ENCODE peak calls at places on chromosomes 13 and 19, in four cellular contexts. One of them, this sample, is unnamed.

GRCh38 chr13:30431269-30431950 is 9.1 kb downstream of the UBE2L5 start:
- DNase-seq in OCI-LY7: no peak
- DNase-seq in left lung: no peak
- DNase-seq in fibroblast of villous mesenchyme: no peak
- DNase-seq in this sample: no peak

GRCh38 chr13:110560606-110561334 is 752 bp downstream of the RAB20 start:
- DNase-seq in OCI-LY7: no peak
- DNase-seq in left lung: no peak
- DNase-seq in fibroblast of villous mesenchyme: peak
- DNase-seq in this sample: no peak

GRCh38 chr13:106626473-106626872 is 58.5 kb upstream of the ARGLU1 start:
- DNase-seq in OCI-LY7: no peak
- DNase-seq in left lung: no peak
- DNase-seq in fibroblast of villous mesenchyme: no peak
- DNase-seq in this sample: no peak

GRCh38 chr19:48963371-48964204 is 1.5 kb upstream of the FTL start:
- DNase-seq in OCI-LY7: no peak
- DNase-seq in left lung: peak
- DNase-seq in fibroblast of villous mesenchyme: peak
- DNase-seq in this sample: peak

GRCh38 chr19:51830263-51830662 is 35.3 kb downstream of the FPR3 start:
- DNase-seq in OCI-LY7: peak
- DNase-seq in left lung: no peak
- DNase-seq in fibroblast of villous mesenchyme: peak
- DNase-seq in this sample: no peak

GRCh38 chr19:19538077-19538764 is at the start of gene CILP2:
- DNase-seq in OCI-LY7: peak
- DNase-seq in left lung: no peak
- DNase-seq in fibroblast of villous mesenchyme: no peak
- DNase-seq in this sample: no peak

GRCh38 chr13:29893438-29893837 is 43.0 kb upstream of the UBL3 start:
- DNase-seq in OCI-LY7: no peak
- DNase-seq in left lung: no peak
- DNase-seq in fibroblast of villous mesenchyme: no peak
- DNase-seq in this sample: no peak

GRCh38 chr19:16338470-16339360 is 14.1 kb downstream of the KLF2 start:
- DNase-seq in OCI-LY7: peak
- DNase-seq in left lung: peak
- DNase-seq in fibroblast of villous mesenchyme: peak
- DNase-seq in this sample: no peak

GRCh38 chr19:280541-281007 is 10.6 kb downstream of the PLPP2 start:
- DNase-seq in OCI-LY7: no peak
- DNase-seq in left lung: no peak
- DNase-seq in fibroblast of villous mesenchyme: no peak
- DNase-seq in this sample: no peak

GRCh38 chr19:15432018-15432494 is 13.3 kb upstream of the AKAP8L start:
- DNase-seq in OCI-LY7: peak
- DNase-seq in left lung: no peak
- DNase-seq in fibroblast of villous mesenchyme: no peak
- DNase-seq in this sample: no peak

GRCh38 chr19:38952395-38953165 is 21.8 kb downstream of the MRPS12 start:
- DNase-seq in OCI-LY7: peak
- DNase-seq in left lung: no peak
- DNase-seq in fibroblast of villous mesenchyme: no peak
- DNase-seq in this sample: no peak
- TF ChIP-seq CTCF in OCI-LY7: peak
- TF ChIP-seq CTCF in left lung: no peak
- TF ChIP-seq CTCF in fibroblast of villous mesenchyme: peak
- TF ChIP-seq CTCF in this sample: peak

DNA sequence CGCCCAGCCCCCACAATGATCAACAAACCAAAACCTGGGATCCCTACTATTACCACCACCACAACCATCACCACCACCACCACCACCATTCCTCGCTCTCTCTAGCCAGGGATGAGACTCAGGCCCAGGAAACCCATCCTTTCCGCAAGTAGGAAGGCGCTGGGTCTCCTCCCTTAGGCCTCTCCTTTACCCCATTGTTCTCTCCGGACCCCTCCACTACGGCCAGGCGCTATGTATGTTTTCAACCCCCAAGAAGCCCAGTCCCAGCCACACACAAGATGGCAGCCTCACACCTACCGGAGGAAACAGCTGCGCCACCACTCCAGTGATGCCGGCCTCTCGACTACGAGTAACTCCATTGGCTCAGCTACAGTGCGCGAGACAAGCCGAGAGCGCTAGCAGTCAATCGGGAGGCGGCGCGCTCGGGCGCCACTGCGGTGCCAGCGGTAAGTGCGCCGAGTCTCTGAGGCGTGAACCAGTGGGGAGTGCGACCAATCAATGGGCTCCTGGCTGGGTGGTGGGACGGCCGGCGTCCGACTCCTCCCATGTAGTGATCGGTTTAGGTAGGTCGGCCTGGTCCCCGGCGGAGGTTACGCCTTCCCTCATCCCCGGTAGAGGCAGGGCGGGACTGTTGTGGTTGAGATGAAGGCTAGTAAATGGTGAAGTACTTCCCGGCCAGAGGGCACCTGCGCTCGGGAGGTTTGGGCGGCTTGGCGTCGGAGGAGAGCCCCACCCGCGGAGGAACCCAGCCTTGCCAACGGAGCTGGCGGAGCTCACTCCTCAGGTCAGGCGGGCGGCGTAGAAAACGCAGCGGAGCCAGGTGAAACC is at the start of the genes CAB39L and SETDB2:
- DNase-seq in OCI-LY7: peak
- DNase-seq in left lung: peak
- DNase-seq in fibroblast of villous mesenchyme: peak
- DNase-seq in this sample: peak
- TF ChIP-seq CTCF in OCI-LY7: peak
- TF ChIP-seq CTCF in left lung: peak
- TF ChIP-seq CTCF in fibroblast of villous mesenchyme: peak
- TF ChIP-seq CTCF in this sample: peak

GRCh38 chr19:37313335-37313627 is 57.6 kb upstream of the ZNF527 start:
- DNase-seq in OCI-LY7: no peak
- DNase-seq in left lung: no peak
- DNase-seq in fibroblast of villous mesenchyme: no peak
- DNase-seq in this sample: no peak

GRCh38 chr19:37304190-37304883 is 66.6 kb upstream of the ZNF527 start:
- DNase-seq in OCI-LY7: no peak
- DNase-seq in left lung: no peak
- DNase-seq in fibroblast of villous mesenchyme: no peak
- DNase-seq in this sample: peak

GRCh38 chr19:37304884-37305255 is 66.0 kb upstream of the ZNF527 start:
- DNase-seq in OCI-LY7: no peak
- DNase-seq in left lung: no peak
- DNase-seq in fibroblast of villous mesenchyme: no peak
- DNase-seq in this sample: no peak

GRCh38 chr19:37306383-37306963 is 64.4 kb upstream of the ZNF527 start:
- DNase-seq in OCI-LY7: no peak
- DNase-seq in left lung: no peak
- DNase-seq in fibroblast of villous mesenchyme: no peak
- DNase-seq in this sample: no peak

GRCh38 chr19:37309834-37310575 is 60.9 kb upstream of the ZNF527 start:
- DNase-seq in OCI-LY7: peak
- DNase-seq in left lung: no peak
- DNase-seq in fibroblast of villous mesenchyme: no peak
- DNase-seq in this sample: no peak
- TF ChIP-seq CTCF in OCI-LY7: peak
- TF ChIP-seq CTCF in left lung: no peak
- TF ChIP-seq CTCF in fibroblast of villous mesenchyme: peak
- TF ChIP-seq CTCF in this sample: peak

GRCh38 chr19:54262470-54262869 is 5.4 kb upstream of the LILRB5 start:
- DNase-seq in OCI-LY7: no peak
- DNase-seq in left lung: no peak
- DNase-seq in fibroblast of villous mesenchyme: no peak
- DNase-seq in this sample: no peak

GRCh38 chr19:54271106-54271505 is 9.8 kb downstream of the LILRB2 start:
- DNase-seq in OCI-LY7: no peak
- DNase-seq in left lung: peak
- DNase-seq in fibroblast of villous mesenchyme: no peak
- DNase-seq in this sample: no peak

GRCh38 chr19:54262066-54262465 is 5.0 kb upstream of the LILRB5 start:
- DNase-seq in OCI-LY7: no peak
- DNase-seq in left lung: no peak
- DNase-seq in fibroblast of villous mesenchyme: no peak
- DNase-seq in this sample: no peak

DNA sequence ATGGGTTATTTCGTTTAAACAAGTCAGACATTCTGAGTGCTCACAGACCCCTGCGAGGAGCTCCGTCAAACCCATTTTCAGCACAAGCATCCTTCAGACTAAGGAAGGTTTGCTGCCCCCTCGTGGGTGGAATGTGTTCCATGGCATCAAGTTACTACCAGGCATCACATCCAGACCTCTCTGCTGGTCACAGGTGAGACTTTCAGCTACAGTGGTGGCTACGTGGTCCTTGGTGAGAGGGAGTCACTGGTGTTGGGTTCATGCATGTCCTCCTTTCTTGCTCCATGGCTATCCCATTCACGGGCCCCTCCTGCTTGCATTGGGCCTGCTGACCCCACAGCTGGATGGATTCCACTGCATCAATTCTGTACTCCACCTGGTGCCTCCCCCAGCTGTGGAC is 9.1 kb upstream of the LILRB5 start:
- DNase-seq in OCI-LY7: peak
- DNase-seq in left lung: peak
- DNase-seq in fibroblast of villous mesenchyme: peak
- DNase-seq in this sample: no peak
- TF ChIP-seq CTCF in OCI-LY7: peak
- TF ChIP-seq CTCF in left lung: peak
- TF ChIP-seq CTCF in fibroblast of villous mesenchyme: peak
- TF ChIP-seq CTCF in this sample: peak

This sample was measured in chondrocyte.